ENCODE peak calls at places on chromosomes 3 and 15, in ten cellular contexts. G is fibroblast of lung, T is A549, M is AG08395, D is activated B cell treated with CpG ODN at 0.5 μM for 24 hours, E is AG10803, Z is iris pigment epithelial cell, N is epithelial cell of prostate, F is naive B cell, V is tibial artery. O is an unnamed sample.

GRCh38 chr3:98763076-98763475 is at the start of gene ST3GAL6:
- DNase-seq in N (no peak), V (peak), M (no peak), Z (peak), E (peak), F (no peak), D (no peak), G (peak), T (no peak), O (no peak)

GRCh38 chr3:183185696-183186095 is 23.2 kb upstream of the LAMP3 start:
- DNase-seq in D (no peak), Z (peak), F (no peak), E (peak), M (peak), V (no peak), G (peak), T (no peak), N (no peak), O (no peak)

GRCh38 chr3:46215810-46216414 is 7.8 kb upstream of the CCR1 start:
- DNase-seq in D (no peak), N (no peak), E (peak), F (no peak), V (no peak), T (peak), M (no peak), Z (peak), G (peak), O (no peak)

GRCh38 chr15:90209591-90209990 is 8.5 kb downstream of the SEMA4B start:
- DNase-seq in T (no peak), Z (no peak), F (no peak), E (no peak), N (no peak), V (no peak), M (no peak), G (no peak), D (no peak), O (no peak)

GRCh38 chr3:42192334-42193200 is 73.4 kb downstream of the CCK start:
- DNase-seq in G (no peak), F (no peak), Z (peak), N (no peak), V (no peak), D (no peak), M (peak), E (peak), T (no peak), O (no peak)

GRCh38 chr15:80106051-80106450 is 46.6 kb downstream of the ZFAND6 start:
- DNase-seq in G (peak), D (no peak), Z (peak), N (peak), F (no peak), E (peak), V (no peak), T (no peak), M (no peak), O (no peak)

GRCh38 chr3:188358787-188359493 is 205.0 kb downstream of the LPP start:
- DNase-seq in D (no peak), E (no peak), T (no peak), F (peak), Z (no peak), M (no peak), G (no peak), N (no peak), V (no peak), O (no peak)

GRCh38 chr3:106428565-106428994 is 559.8 kb upstream of the CBLB start:
- DNase-seq in D (no peak), E (peak), V (peak), F (no peak), N (peak), T (peak), M (peak), G (peak), Z (peak), O (no peak)

GRCh38 chr3:89654031-89654430 is 546.6 kb downstream of the EPHA3 start:
- DNase-seq in F (no peak), E (no peak), N (no peak), M (no peak), T (no peak), V (no peak), Z (no peak), G (no peak), D (no peak), O (no peak)

GRCh38 chr15:37076543-37076942 is 23.8 kb downstream of the MEIS2 start:
- DNase-seq in E (no peak), V (no peak), N (no peak), F (no peak), T (no peak), D (no peak), G (peak), Z (peak), M (no peak), O (no peak)

GRCh38 chr3:104933981-104934380 is 432.7 kb upstream of the ALCAM start:
- DNase-seq in G (no peak), V (no peak), E (no peak), Z (peak), F (no peak), T (no peak), N (no peak), D (no peak), M (no peak), O (no peak)

GRCh38 chr15:70892002-70892911 is at the start of the genes LRRC49 and THAP10:
- DNase-seq in V (peak), E (peak), T (peak), Z (peak), F (no peak), N (peak), M (peak), G (peak), D (peak), O (peak)

GRCh38 chr3:5376761-5377160 is 189.3 kb downstream of the EDEM1 start:
- DNase-seq in G (no peak), D (no peak), M (no peak), F (peak), V (no peak), Z (no peak), E (no peak), T (no peak), N (peak), O (no peak)

GRCh38 chr15:76337739-76338554 is 1.4 kb downstream of the ISL2 start:
- DNase-seq in T (no peak), F (no peak), D (peak), E (no peak), N (no peak), V (no peak), M (no peak), Z (no peak), G (no peak), O (no peak)

GRCh38 chr3:71254658-71255057 is 328.9 kb downstream of the FOXP1 start:
- DNase-seq in N (no peak), F (no peak), Z (peak), T (peak), D (no peak), M (no peak), G (peak), V (no peak), E (peak), O (no peak)